ENCODE peak calls at places on chromosomes 6 and 20, in five cellular contexts. One of them, this sample, is unnamed.
A peak's percentile ranks its signal among the peaks of the same experiment; 100 is the strongest.

GRCh38 chr6:167742719-167743303 is 83.9 kb upstream of the AFDN start:
- DNase-seq in trophoblast cell: peak; percentile 4
- DNase-seq in H1: no peak
- DNase-seq in mesenchymal stem cell: peak; percentile 79
- DNase-seq in neuronal stem cell: no peak
- DNase-seq in this sample: no peak

GRCh38 chr6:13044390-13044789 is 283.9 kb downstream of the TBC1D7 start:
- DNase-seq in trophoblast cell: peak; percentile 93
- DNase-seq in H1: peak; percentile 5
- DNase-seq in neuronal stem cell: no peak
- DNase-seq in mesenchymal stem cell: peak; percentile 4
- DNase-seq in this sample: peak; percentile 61

GRCh38 chr20:19493794-19494495 is 264.1 kb upstream of the RIN2 start:
- DNase-seq in mesenchymal stem cell: no peak
- DNase-seq in neuronal stem cell: no peak
- DNase-seq in trophoblast cell: no peak
- DNase-seq in H1: no peak
- DNase-seq in this sample: no peak

GRCh38 chr6:15325540-15325955 is 79.7 kb downstream of the JARID2 start:
- DNase-seq in mesenchymal stem cell: no peak
- DNase-seq in H1: no peak
- DNase-seq in neuronal stem cell: no peak
- DNase-seq in trophoblast cell: no peak
- DNase-seq in this sample: no peak

GRCh38 chr20:2244993-2245392 is 50.8 kb upstream of the TGM3 start:
- DNase-seq in neuronal stem cell: no peak
- DNase-seq in H1: no peak
- DNase-seq in mesenchymal stem cell: no peak
- DNase-seq in trophoblast cell: no peak
- DNase-seq in this sample: peak; percentile 37

GRCh38 chr6:99841297-99841696 is 152.7 kb downstream of the MCHR2 start:
- DNase-seq in mesenchymal stem cell: no peak
- DNase-seq in H1: no peak
- DNase-seq in trophoblast cell: peak; percentile 84
- DNase-seq in neuronal stem cell: no peak
- DNase-seq in this sample: no peak

GRCh38 chr20:46228671-46229070 is 79.6 kb downstream of the CDH22 start:
- DNase-seq in neuronal stem cell: no peak
- DNase-seq in trophoblast cell: no peak
- DNase-seq in H1: no peak
- DNase-seq in mesenchymal stem cell: no peak
- DNase-seq in this sample: no peak

GRCh38 chr6:22152871-22153270 is 144.0 kb downstream of the PRL start:
- DNase-seq in mesenchymal stem cell: no peak
- DNase-seq in trophoblast cell: no peak
- DNase-seq in H1: no peak
- DNase-seq in neuronal stem cell: no peak
- DNase-seq in this sample: no peak

GRCh38 chr20:53598140-53599038 is 4.8 kb upstream of the ZNF217 start:
- DNase-seq in mesenchymal stem cell: no peak
- DNase-seq in H1: no peak
- DNase-seq in trophoblast cell: no peak
- DNase-seq in neuronal stem cell: no peak
- DNase-seq in this sample: no peak

GRCh38 chr6:49052901-49053300 is 410.2 kb downstream of the MMUT start:
- DNase-seq in trophoblast cell: no peak
- DNase-seq in mesenchymal stem cell: no peak
- DNase-seq in neuronal stem cell: no peak
- DNase-seq in H1: no peak
- DNase-seq in this sample: no peak

GRCh38 chr6:16757332-16757731 is 3.9 kb downstream of the ATXN1 start:
- DNase-seq in neuronal stem cell: no peak
- DNase-seq in trophoblast cell: no peak
- DNase-seq in H1: no peak
- DNase-seq in mesenchymal stem cell: peak; percentile 15
- DNase-seq in this sample: no peak

GRCh38 chr6:66664112-66664511 is 957.1 kb upstream of the EYS start:
- DNase-seq in mesenchymal stem cell: no peak
- DNase-seq in neuronal stem cell: no peak
- DNase-seq in trophoblast cell: no peak
- DNase-seq in H1: no peak
- DNase-seq in this sample: no peak

GRCh38 chr6:4727236-4727635 is 49.0 kb upstream of the CDYL start:
- DNase-seq in trophoblast cell: peak; percentile 19
- DNase-seq in neuronal stem cell: no peak
- DNase-seq in H1: no peak
- DNase-seq in mesenchymal stem cell: peak; percentile 50
- DNase-seq in this sample: no peak

GRCh38 chr6:30885481-30885998 is 1.2 kb downstream of the DDR1 start:
- DNase-seq in H1: no peak
- DNase-seq in mesenchymal stem cell: peak; percentile 47
- DNase-seq in neuronal stem cell: peak; percentile 32
- DNase-seq in trophoblast cell: peak; percentile 16
- DNase-seq in this sample: peak; percentile 26

GRCh38 chr20:36540551-36541211 is 638 bp upstream of the MYL9 start:
- DNase-seq in H1: no peak
- DNase-seq in mesenchymal stem cell: no peak
- DNase-seq in neuronal stem cell: no peak
- DNase-seq in trophoblast cell: no peak
- DNase-seq in this sample: peak; percentile 49

GRCh38 chr6:117233146-117233545 is 32.2 kb upstream of the VGLL2 start:
- DNase-seq in neuronal stem cell: no peak
- DNase-seq in H1: no peak
- DNase-seq in trophoblast cell: peak; percentile 90
- DNase-seq in mesenchymal stem cell: no peak
- DNase-seq in this sample: no peak

GRCh38 chr6:150331344-150331743 is 37.5 kb upstream of the IYD start:
- DNase-seq in H1: no peak
- DNase-seq in neuronal stem cell: no peak
- DNase-seq in mesenchymal stem cell: no peak
- DNase-seq in trophoblast cell: no peak
- DNase-seq in this sample: no peak

GRCh38 chr6:20652691-20653479 is 118.6 kb downstream of the CDKAL1 start:
- DNase-seq in H1: no peak
- DNase-seq in mesenchymal stem cell: peak; percentile 72
- DNase-seq in trophoblast cell: no peak
- DNase-seq in neuronal stem cell: no peak
- DNase-seq in this sample: no peak

GRCh38 chr20:34040300-34041015 is 46.7 kb downstream of the RALY start:
- DNase-seq in neuronal stem cell: no peak
- DNase-seq in mesenchymal stem cell: no peak
- DNase-seq in H1: no peak
- DNase-seq in trophoblast cell: no peak
- DNase-seq in this sample: no peak

GRCh38 chr6:52937908-52938307 is 28.4 kb upstream of the GSTA3 start:
- DNase-seq in mesenchymal stem cell: no peak
- DNase-seq in neuronal stem cell: no peak
- DNase-seq in trophoblast cell: peak; percentile 58
- DNase-seq in H1: no peak
- DNase-seq in this sample: no peak

GRCh38 chr20:46348231-46348803 is 40.0 kb upstream of the CDH22 start:
- DNase-seq in mesenchymal stem cell: peak; percentile 43
- DNase-seq in H1: no peak
- DNase-seq in neuronal stem cell: peak; percentile 48
- DNase-seq in trophoblast cell: no peak
- DNase-seq in this sample: peak; percentile 83

GRCh38 chr6:132598473-132598872 is 8.9 kb upstream of the TAAR5 start:
- DNase-seq in neuronal stem cell: no peak
- DNase-seq in trophoblast cell: peak; percentile 50
- DNase-seq in H1: no peak
- DNase-seq in mesenchymal stem cell: no peak
- DNase-seq in this sample: peak; percentile 61

GRCh38 chr6:1015819-1016218 is 296.1 kb upstream of the FOXQ1 start:
- DNase-seq in neuronal stem cell: no peak
- DNase-seq in mesenchymal stem cell: peak; percentile 19
- DNase-seq in trophoblast cell: no peak
- DNase-seq in H1: no peak
- DNase-seq in this sample: no peak

GRCh38 chr20:6525447-6526303 is 241.8 kb upstream of the BMP2 start:
- DNase-seq in neuronal stem cell: no peak
- DNase-seq in trophoblast cell: no peak
- DNase-seq in mesenchymal stem cell: peak; percentile 70
- DNase-seq in H1: peak; percentile 7
- DNase-seq in this sample: peak; percentile 76

GRCh38 chr20:46575794-46576495 is 25.5 kb upstream of the OCSTAMP start:
- DNase-seq in trophoblast cell: no peak
- DNase-seq in mesenchymal stem cell: no peak
- DNase-seq in neuronal stem cell: no peak
- DNase-seq in H1: no peak
- DNase-seq in this sample: no peak

GRCh38 chr6:127404133-127404532 is 55.1 kb downstream of the KIAA0408 start:
- DNase-seq in H1: no peak
- DNase-seq in mesenchymal stem cell: no peak
- DNase-seq in trophoblast cell: no peak
- DNase-seq in neuronal stem cell: no peak
- DNase-seq in this sample: no peak

GRCh38 chr20:59015411-59015810 is 3.8 kb upstream of the TUBB1 start:
- DNase-seq in mesenchymal stem cell: no peak
- DNase-seq in H1: no peak
- DNase-seq in neuronal stem cell: no peak
- DNase-seq in trophoblast cell: no peak
- DNase-seq in this sample: no peak

GRCh38 chr6:118504611-118505010 is 43.5 kb upstream of the PLN start:
- DNase-seq in trophoblast cell: no peak
- DNase-seq in mesenchymal stem cell: no peak
- DNase-seq in H1: no peak
- DNase-seq in neuronal stem cell: no peak
- DNase-seq in this sample: no peak
- H2BK12ac ChIP-seq in trophoblast cell: no peak overlapping the region
- H2BK12ac ChIP-seq in mesenchymal stem cell: no peak overlapping the region
- H2BK12ac ChIP-seq in H1: no peak overlapping the region
- H2BK12ac ChIP-seq in neuronal stem cell: no peak overlapping the region
- H2BK12ac ChIP-seq in this sample: no peak overlapping the region

DNA sequence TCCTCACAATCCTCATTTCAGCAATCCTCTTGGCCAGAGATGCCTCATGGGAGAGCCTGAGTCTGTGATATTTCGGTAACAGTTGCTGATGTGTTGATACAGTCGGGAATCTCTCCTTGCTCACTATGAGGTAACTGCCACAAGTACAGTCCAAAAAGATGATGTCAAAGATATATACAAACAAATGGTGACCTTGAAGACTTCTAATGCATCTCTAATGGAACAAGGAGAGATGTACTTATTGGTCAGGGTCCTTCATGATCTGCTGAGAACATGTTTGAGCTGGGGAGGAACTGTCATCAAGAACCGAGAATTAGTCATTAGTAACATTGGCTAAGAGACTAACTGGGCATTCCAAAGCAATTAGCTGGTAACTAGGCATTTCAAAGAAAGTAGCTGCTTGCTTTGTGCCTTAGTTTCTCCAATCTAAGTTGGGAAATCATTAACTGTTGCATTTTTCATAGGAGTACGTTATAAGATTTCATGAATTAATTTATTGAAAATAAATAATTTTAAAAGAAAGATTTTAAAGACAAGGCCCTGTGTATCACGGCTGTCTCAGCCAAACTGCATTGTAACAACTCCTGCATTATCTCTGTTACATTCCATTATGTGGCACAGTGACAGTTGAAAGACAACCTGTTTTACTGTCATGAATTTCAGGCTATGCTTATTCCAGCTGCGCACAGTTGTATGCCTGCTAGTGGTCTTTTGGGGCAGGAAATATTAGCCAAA is 56.0 kb downstream of the FILIP1 start:
- DNase-seq in mesenchymal stem cell: peak; percentile 88
- DNase-seq in trophoblast cell: peak; percentile 63
- DNase-seq in neuronal stem cell: no peak
- DNase-seq in H1: no peak
- DNase-seq in this sample: no peak
- H2BK12ac ChIP-seq in mesenchymal stem cell: peak overlapping the region; percentile 78
- H2BK12ac ChIP-seq in trophoblast cell: no peak overlapping the region
- H2BK12ac ChIP-seq in neuronal stem cell: no peak overlapping the region
- H2BK12ac ChIP-seq in H1: no peak overlapping the region
- H2BK12ac ChIP-seq in this sample: no peak overlapping the region

GRCh38 chr6:42177514-42178364 is 4.6 kb downstream of the GUCA1A start:
- DNase-seq in trophoblast cell: no peak
- DNase-seq in H1: peak; percentile 33
- DNase-seq in mesenchymal stem cell: no peak
- DNase-seq in neuronal stem cell: peak; percentile 59
- DNase-seq in this sample: peak; percentile 88

GRCh38 chr6:42179261-42179955 is 6.2 kb downstream of the GUCA1A start:
- DNase-seq in trophoblast cell: no peak
- DNase-seq in H1: no peak
- DNase-seq in mesenchymal stem cell: no peak
- DNase-seq in neuronal stem cell: no peak
- DNase-seq in this sample: no peak

GRCh38 chr6:42176981-42177380 is 3.8 kb downstream of the GUCA1A start:
- DNase-seq in trophoblast cell: no peak
- DNase-seq in mesenchymal stem cell: no peak
- DNase-seq in H1: no peak
- DNase-seq in neuronal stem cell: no peak
- DNase-seq in this sample: no peak

GRCh38 chr6:42173101-42173500 is at the start of gene GUCA1A:
- DNase-seq in mesenchymal stem cell: no peak
- DNase-seq in H1: no peak
- DNase-seq in trophoblast cell: no peak
- DNase-seq in neuronal stem cell: no peak
- DNase-seq in this sample: no peak

DNA sequence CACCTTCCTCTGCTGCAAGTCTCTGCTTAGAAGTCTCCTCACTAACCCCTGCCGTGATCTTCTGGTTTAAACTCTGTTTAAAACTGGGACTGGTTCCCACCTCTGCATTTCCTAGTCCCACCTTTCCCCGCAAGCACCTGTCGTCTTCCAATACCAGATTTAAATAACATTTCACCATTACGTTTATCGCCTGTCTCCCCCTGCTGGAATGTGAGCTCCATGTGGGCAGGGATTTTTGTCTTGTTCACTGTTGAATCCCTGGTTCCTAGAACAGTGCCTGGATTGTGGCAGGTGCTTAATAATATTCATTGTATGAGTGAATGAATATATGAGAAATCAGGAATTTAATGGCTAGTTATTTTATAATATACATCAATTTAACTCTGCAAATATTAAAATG is 2.7 kb downstream of the GUCA1A start:
- DNase-seq in H1: no peak
- DNase-seq in trophoblast cell: peak; percentile 12
- DNase-seq in neuronal stem cell: no peak
- DNase-seq in mesenchymal stem cell: no peak
- DNase-seq in this sample: peak; percentile 46
- H2BK12ac ChIP-seq in H1: no peak overlapping the region
- H2BK12ac ChIP-seq in trophoblast cell: no peak overlapping the region
- H2BK12ac ChIP-seq in neuronal stem cell: no peak overlapping the region
- H2BK12ac ChIP-seq in mesenchymal stem cell: no peak overlapping the region
- H2BK12ac ChIP-seq in this sample: no peak overlapping the region

GRCh38 chr6:56406276-56407269 is 159.2 kb upstream of the COL21A1 start:
- DNase-seq in neuronal stem cell: no peak
- DNase-seq in trophoblast cell: no peak
- DNase-seq in mesenchymal stem cell: no peak
- DNase-seq in H1: no peak
- DNase-seq in this sample: no peak
- H2BK12ac ChIP-seq in neuronal stem cell: no peak overlapping the region
- H2BK12ac ChIP-seq in trophoblast cell: no peak overlapping the region
- H2BK12ac ChIP-seq in mesenchymal stem cell: no peak overlapping the region
- H2BK12ac ChIP-seq in H1: no peak overlapping the region
- H2BK12ac ChIP-seq in this sample: no peak overlapping the region

DNA sequence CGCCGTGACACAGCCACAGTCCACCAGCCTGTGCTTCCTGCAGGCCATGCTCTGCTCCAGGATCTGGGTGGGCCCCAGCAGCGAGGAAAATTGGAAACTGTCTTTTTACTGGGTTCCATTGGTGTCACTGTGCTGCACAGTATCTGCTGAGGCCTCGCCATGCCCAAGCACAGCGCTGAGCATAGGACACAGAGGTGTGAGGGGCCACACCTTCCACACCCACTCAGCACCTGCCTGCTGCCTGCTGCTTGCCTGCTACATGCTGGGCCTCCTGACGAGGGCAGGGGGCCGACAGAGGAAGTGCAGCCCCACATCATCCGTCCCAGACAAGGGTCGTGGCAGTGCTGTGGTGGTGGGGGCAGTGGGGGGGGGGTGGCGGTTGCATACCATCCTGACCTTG is 173.0 kb upstream of the THBS2 start:
- DNase-seq in trophoblast cell: no peak
- DNase-seq in neuronal stem cell: no peak
- DNase-seq in H1: no peak
- DNase-seq in mesenchymal stem cell: no peak
- DNase-seq in this sample: no peak
- H2BK12ac ChIP-seq in trophoblast cell: no peak overlapping the region
- H2BK12ac ChIP-seq in neuronal stem cell: peak overlapping the region; percentile 98
- H2BK12ac ChIP-seq in H1: peak overlapping the region; percentile 76
- H2BK12ac ChIP-seq in mesenchymal stem cell: no peak overlapping the region
- H2BK12ac ChIP-seq in this sample: no peak overlapping the region

This sample was measured in H9.